ENCODE peak calls at places on chromosomes 5 and 9, in seven cellular contexts. One of them, this sample, is unnamed.

GRCh38 chr9:88577736-88578485 is 42.9 kb downstream of the NXNL2 start:
- ATAC-seq in left ventricle myocardium superior: peak
- ATAC-seq in sciatic nerve: no peak
- ATAC-seq in stimulated activated naive CD8-positive, alpha-beta T cell treated with anti-CD3 and anti-CD28 coated beads, Interleukin-15, amount 100 ng/mL, for 72 hours: no peak
- ATAC-seq in naive thymus-derived CD8-positive, alpha-beta T cell: no peak
- ATAC-seq in right cardiac atrium: no peak
- ATAC-seq in left lung: no peak
- ATAC-seq in this sample: no peak

GRCh38 chr5:127686424-127686823 is 16.8 kb upstream of the CCDC192 start:
- ATAC-seq in naive thymus-derived CD8-positive, alpha-beta T cell: no peak
- ATAC-seq in left ventricle myocardium superior: peak
- ATAC-seq in sciatic nerve: peak
- ATAC-seq in stimulated activated naive CD8-positive, alpha-beta T cell treated with anti-CD3 and anti-CD28 coated beads, Interleukin-15, amount 100 ng/mL, for 72 hours: no peak
- ATAC-seq in left lung: no peak
- ATAC-seq in right cardiac atrium: no peak
- ATAC-seq in this sample: no peak

GRCh38 chr5:155103164-155103563 is 89.6 kb downstream of the KIF4B start:
- ATAC-seq in right cardiac atrium: no peak
- ATAC-seq in sciatic nerve: no peak
- ATAC-seq in left lung: no peak
- ATAC-seq in stimulated activated naive CD8-positive, alpha-beta T cell treated with anti-CD3 and anti-CD28 coated beads, Interleukin-15, amount 100 ng/mL, for 72 hours: no peak
- ATAC-seq in left ventricle myocardium superior: no peak
- ATAC-seq in naive thymus-derived CD8-positive, alpha-beta T cell: no peak
- ATAC-seq in this sample: no peak

GRCh38 chr5:161064800-161065199 is 212.8 kb upstream of the ATP10B start:
- ATAC-seq in sciatic nerve: no peak
- ATAC-seq in right cardiac atrium: no peak
- ATAC-seq in naive thymus-derived CD8-positive, alpha-beta T cell: no peak
- ATAC-seq in left ventricle myocardium superior: no peak
- ATAC-seq in left lung: no peak
- ATAC-seq in stimulated activated naive CD8-positive, alpha-beta T cell treated with anti-CD3 and anti-CD28 coated beads, Interleukin-15, amount 100 ng/mL, for 72 hours: no peak
- ATAC-seq in this sample: no peak

GRCh38 chr5:171961117-171961516 is 45.3 kb downstream of the FBXW11 start:
- ATAC-seq in left lung: peak
- ATAC-seq in left ventricle myocardium superior: peak
- ATAC-seq in right cardiac atrium: peak
- ATAC-seq in sciatic nerve: peak
- ATAC-seq in stimulated activated naive CD8-positive, alpha-beta T cell treated with anti-CD3 and anti-CD28 coated beads, Interleukin-15, amount 100 ng/mL, for 72 hours: peak
- ATAC-seq in naive thymus-derived CD8-positive, alpha-beta T cell: no peak
- ATAC-seq in this sample: peak

GRCh38 chr5:107567901-107568671 is 102.7 kb downstream of the EFNA5 start:
- ATAC-seq in sciatic nerve: no peak
- ATAC-seq in stimulated activated naive CD8-positive, alpha-beta T cell treated with anti-CD3 and anti-CD28 coated beads, Interleukin-15, amount 100 ng/mL, for 72 hours: no peak
- ATAC-seq in right cardiac atrium: no peak
- ATAC-seq in left ventricle myocardium superior: no peak
- ATAC-seq in left lung: no peak
- ATAC-seq in naive thymus-derived CD8-positive, alpha-beta T cell: no peak
- ATAC-seq in this sample: no peak

GRCh38 chr5:154520861-154521453 is 42.9 kb upstream of the HAND1 start:
- ATAC-seq in sciatic nerve: no peak
- ATAC-seq in stimulated activated naive CD8-positive, alpha-beta T cell treated with anti-CD3 and anti-CD28 coated beads, Interleukin-15, amount 100 ng/mL, for 72 hours: no peak
- ATAC-seq in left ventricle myocardium superior: no peak
- ATAC-seq in naive thymus-derived CD8-positive, alpha-beta T cell: no peak
- ATAC-seq in right cardiac atrium: no peak
- ATAC-seq in left lung: peak
- ATAC-seq in this sample: no peak

GRCh38 chr9:124457887-124458431 is 7.7 kb downstream of the ADGRD2 start:
- ATAC-seq in sciatic nerve: no peak
- ATAC-seq in left ventricle myocardium superior: no peak
- ATAC-seq in right cardiac atrium: no peak
- ATAC-seq in stimulated activated naive CD8-positive, alpha-beta T cell treated with anti-CD3 and anti-CD28 coated beads, Interleukin-15, amount 100 ng/mL, for 72 hours: no peak
- ATAC-seq in left lung: no peak
- ATAC-seq in naive thymus-derived CD8-positive, alpha-beta T cell: no peak
- ATAC-seq in this sample: no peak

GRCh38 chr5:62314431-62314830 is 8.4 kb downstream of the KIF2A start:
- ATAC-seq in right cardiac atrium: no peak
- ATAC-seq in stimulated activated naive CD8-positive, alpha-beta T cell treated with anti-CD3 and anti-CD28 coated beads, Interleukin-15, amount 100 ng/mL, for 72 hours: no peak
- ATAC-seq in sciatic nerve: no peak
- ATAC-seq in naive thymus-derived CD8-positive, alpha-beta T cell: peak
- ATAC-seq in left lung: no peak
- ATAC-seq in left ventricle myocardium superior: no peak
- ATAC-seq in this sample: no peak

GRCh38 chr9:115088856-115089255 is 29.1 kb downstream of the TNC start:
- ATAC-seq in sciatic nerve: no peak
- ATAC-seq in left lung: no peak
- ATAC-seq in left ventricle myocardium superior: no peak
- ATAC-seq in naive thymus-derived CD8-positive, alpha-beta T cell: no peak
- ATAC-seq in right cardiac atrium: no peak
- ATAC-seq in stimulated activated naive CD8-positive, alpha-beta T cell treated with anti-CD3 and anti-CD28 coated beads, Interleukin-15, amount 100 ng/mL, for 72 hours: no peak
- ATAC-seq in this sample: no peak

GRCh38 chr9:81150016-81150625 is 539.2 kb downstream of the TLE1 start:
- ATAC-seq in stimulated activated naive CD8-positive, alpha-beta T cell treated with anti-CD3 and anti-CD28 coated beads, Interleukin-15, amount 100 ng/mL, for 72 hours: no peak
- ATAC-seq in right cardiac atrium: no peak
- ATAC-seq in left ventricle myocardium superior: no peak
- ATAC-seq in naive thymus-derived CD8-positive, alpha-beta T cell: no peak
- ATAC-seq in left lung: no peak
- ATAC-seq in sciatic nerve: no peak
- ATAC-seq in this sample: no peak

GRCh38 chr5:56569576-56569975 is 245.8 kb upstream of the MAP3K1 start:
- ATAC-seq in left lung: peak
- ATAC-seq in sciatic nerve: peak
- ATAC-seq in naive thymus-derived CD8-positive, alpha-beta T cell: no peak
- ATAC-seq in stimulated activated naive CD8-positive, alpha-beta T cell treated with anti-CD3 and anti-CD28 coated beads, Interleukin-15, amount 100 ng/mL, for 72 hours: no peak
- ATAC-seq in left ventricle myocardium superior: peak
- ATAC-seq in right cardiac atrium: peak
- ATAC-seq in this sample: peak

GRCh38 chr5:137320056-137321045 is 178.8 kb downstream of the SPOCK1 start:
- ATAC-seq in right cardiac atrium: no peak
- ATAC-seq in left lung: peak
- ATAC-seq in naive thymus-derived CD8-positive, alpha-beta T cell: no peak
- ATAC-seq in stimulated activated naive CD8-positive, alpha-beta T cell treated with anti-CD3 and anti-CD28 coated beads, Interleukin-15, amount 100 ng/mL, for 72 hours: no peak
- ATAC-seq in left ventricle myocardium superior: peak
- ATAC-seq in sciatic nerve: no peak
- ATAC-seq in this sample: no peak

GRCh38 chr5:119318256-119318914 is 37.4 kb upstream of the TNFAIP8 start:
- ATAC-seq in stimulated activated naive CD8-positive, alpha-beta T cell treated with anti-CD3 and anti-CD28 coated beads, Interleukin-15, amount 100 ng/mL, for 72 hours: peak
- ATAC-seq in left lung: no peak
- ATAC-seq in naive thymus-derived CD8-positive, alpha-beta T cell: peak
- ATAC-seq in left ventricle myocardium superior: no peak
- ATAC-seq in sciatic nerve: no peak
- ATAC-seq in right cardiac atrium: no peak
- ATAC-seq in this sample: no peak

GRCh38 chr5:172696171-172696849 is 55.2 kb downstream of the NEURL1B start:
- ATAC-seq in naive thymus-derived CD8-positive, alpha-beta T cell: no peak
- ATAC-seq in left lung: no peak
- ATAC-seq in sciatic nerve: peak
- ATAC-seq in stimulated activated naive CD8-positive, alpha-beta T cell treated with anti-CD3 and anti-CD28 coated beads, Interleukin-15, amount 100 ng/mL, for 72 hours: no peak
- ATAC-seq in right cardiac atrium: peak
- ATAC-seq in left ventricle myocardium superior: peak
- ATAC-seq in this sample: peak

GRCh38 chr5:63049935-63050334 is 471.3 kb downstream of the LRRC70 start:
- ATAC-seq in sciatic nerve: no peak
- ATAC-seq in right cardiac atrium: no peak
- ATAC-seq in naive thymus-derived CD8-positive, alpha-beta T cell: no peak
- ATAC-seq in stimulated activated naive CD8-positive, alpha-beta T cell treated with anti-CD3 and anti-CD28 coated beads, Interleukin-15, amount 100 ng/mL, for 72 hours: no peak
- ATAC-seq in left lung: no peak
- ATAC-seq in left ventricle myocardium superior: no peak
- ATAC-seq in this sample: no peak

GRCh38 chr5:132238169-132238744 is 10.6 kb upstream of the P4HA2 start:
- ATAC-seq in sciatic nerve: peak
- ATAC-seq in left lung: peak
- ATAC-seq in left ventricle myocardium superior: peak
- ATAC-seq in right cardiac atrium: peak
- ATAC-seq in stimulated activated naive CD8-positive, alpha-beta T cell treated with anti-CD3 and anti-CD28 coated beads, Interleukin-15, amount 100 ng/mL, for 72 hours: peak
- ATAC-seq in naive thymus-derived CD8-positive, alpha-beta T cell: peak
- ATAC-seq in this sample: peak

GRCh38 chr9:124000161-124000783 is 11.3 kb upstream of the LHX2 start:
- ATAC-seq in sciatic nerve: no peak
- ATAC-seq in stimulated activated naive CD8-positive, alpha-beta T cell treated with anti-CD3 and anti-CD28 coated beads, Interleukin-15, amount 100 ng/mL, for 72 hours: peak
- ATAC-seq in right cardiac atrium: no peak
- ATAC-seq in left lung: no peak
- ATAC-seq in left ventricle myocardium superior: no peak
- ATAC-seq in naive thymus-derived CD8-positive, alpha-beta T cell: no peak
- ATAC-seq in this sample: no peak

GRCh38 chr5:58925627-58926545 is 343.0 kb downstream of the RAB3C start:
- ATAC-seq in right cardiac atrium: no peak
- ATAC-seq in stimulated activated naive CD8-positive, alpha-beta T cell treated with anti-CD3 and anti-CD28 coated beads, Interleukin-15, amount 100 ng/mL, for 72 hours: peak
- ATAC-seq in left lung: peak
- ATAC-seq in sciatic nerve: peak
- ATAC-seq in naive thymus-derived CD8-positive, alpha-beta T cell: no peak
- ATAC-seq in left ventricle myocardium superior: no peak
- ATAC-seq in this sample: no peak

GRCh38 chr5:88674262-88675158 is 208.5 kb downstream of the MEF2C start:
- ATAC-seq in right cardiac atrium: peak
- ATAC-seq in naive thymus-derived CD8-positive, alpha-beta T cell: peak
- ATAC-seq in left ventricle myocardium superior: peak
- ATAC-seq in left lung: peak
- ATAC-seq in sciatic nerve: peak
- ATAC-seq in stimulated activated naive CD8-positive, alpha-beta T cell treated with anti-CD3 and anti-CD28 coated beads, Interleukin-15, amount 100 ng/mL, for 72 hours: peak
- ATAC-seq in this sample: peak

GRCh38 chr9:76023715-76024195 is 133.3 kb downstream of the PCSK5 start:
- ATAC-seq in left ventricle myocardium superior: no peak
- ATAC-seq in naive thymus-derived CD8-positive, alpha-beta T cell: peak
- ATAC-seq in right cardiac atrium: no peak
- ATAC-seq in stimulated activated naive CD8-positive, alpha-beta T cell treated with anti-CD3 and anti-CD28 coated beads, Interleukin-15, amount 100 ng/mL, for 72 hours: peak
- ATAC-seq in left lung: no peak
- ATAC-seq in sciatic nerve: peak
- ATAC-seq in this sample: no peak

GRCh38 chr9:124709291-124709690 is 61.8 kb downstream of the NR6A1 start:
- ATAC-seq in stimulated activated naive CD8-positive, alpha-beta T cell treated with anti-CD3 and anti-CD28 coated beads, Interleukin-15, amount 100 ng/mL, for 72 hours: no peak
- ATAC-seq in right cardiac atrium: no peak
- ATAC-seq in naive thymus-derived CD8-positive, alpha-beta T cell: no peak
- ATAC-seq in left lung: no peak
- ATAC-seq in sciatic nerve: no peak
- ATAC-seq in left ventricle myocardium superior: no peak
- ATAC-seq in this sample: no peak

GRCh38 chr5:174139623-174140022 is 94.1 kb downstream of the NSG2 start:
- ATAC-seq in left ventricle myocardium superior: no peak
- ATAC-seq in stimulated activated naive CD8-positive, alpha-beta T cell treated with anti-CD3 and anti-CD28 coated beads, Interleukin-15, amount 100 ng/mL, for 72 hours: no peak
- ATAC-seq in right cardiac atrium: no peak
- ATAC-seq in naive thymus-derived CD8-positive, alpha-beta T cell: no peak
- ATAC-seq in left lung: no peak
- ATAC-seq in sciatic nerve: no peak
- ATAC-seq in this sample: no peak

GRCh38 chr5:124923131-124923530 is 176.7 kb upstream of the ZNF608 start:
- ATAC-seq in sciatic nerve: peak
- ATAC-seq in naive thymus-derived CD8-positive, alpha-beta T cell: no peak
- ATAC-seq in left ventricle myocardium superior: peak
- ATAC-seq in right cardiac atrium: no peak
- ATAC-seq in left lung: peak
- ATAC-seq in stimulated activated naive CD8-positive, alpha-beta T cell treated with anti-CD3 and anti-CD28 coated beads, Interleukin-15, amount 100 ng/mL, for 72 hours: no peak
- ATAC-seq in this sample: peak

GRCh38 chr5:135478938-135479337 is 26.8 kb upstream of the TIFAB start:
- ATAC-seq in left ventricle myocardium superior: no peak
- ATAC-seq in stimulated activated naive CD8-positive, alpha-beta T cell treated with anti-CD3 and anti-CD28 coated beads, Interleukin-15, amount 100 ng/mL, for 72 hours: no peak
- ATAC-seq in left lung: no peak
- ATAC-seq in right cardiac atrium: no peak
- ATAC-seq in naive thymus-derived CD8-positive, alpha-beta T cell: no peak
- ATAC-seq in sciatic nerve: no peak
- ATAC-seq in this sample: no peak

GRCh38 chr9:126885089-126885753 is 24.8 kb downstream of the ZBTB34 start:
- ATAC-seq in right cardiac atrium: peak
- ATAC-seq in left lung: peak
- ATAC-seq in stimulated activated naive CD8-positive, alpha-beta T cell treated with anti-CD3 and anti-CD28 coated beads, Interleukin-15, amount 100 ng/mL, for 72 hours: no peak
- ATAC-seq in sciatic nerve: peak
- ATAC-seq in left ventricle myocardium superior: peak
- ATAC-seq in naive thymus-derived CD8-positive, alpha-beta T cell: no peak
- ATAC-seq in this sample: no peak

GRCh38 chr9:72925126-72925810 is 27.6 kb downstream of the ALDH1A1 start:
- ATAC-seq in left lung: peak
- ATAC-seq in sciatic nerve: peak
- ATAC-seq in naive thymus-derived CD8-positive, alpha-beta T cell: no peak
- ATAC-seq in stimulated activated naive CD8-positive, alpha-beta T cell treated with anti-CD3 and anti-CD28 coated beads, Interleukin-15, amount 100 ng/mL, for 72 hours: no peak
- ATAC-seq in right cardiac atrium: peak
- ATAC-seq in left ventricle myocardium superior: peak
- ATAC-seq in this sample: no peak

GRCh38 chr9:94718936-94719335 is 7.6 kb upstream of the AOPEP start:
- ATAC-seq in left lung: no peak
- ATAC-seq in naive thymus-derived CD8-positive, alpha-beta T cell: no peak
- ATAC-seq in right cardiac atrium: no peak
- ATAC-seq in sciatic nerve: no peak
- ATAC-seq in left ventricle myocardium superior: no peak
- ATAC-seq in stimulated activated naive CD8-positive, alpha-beta T cell treated with anti-CD3 and anti-CD28 coated beads, Interleukin-15, amount 100 ng/mL, for 72 hours: no peak
- ATAC-seq in this sample: no peak

GRCh38 chr5:43190755-43191603 is 1.0 kb upstream of the NIM1K start:
- ATAC-seq in right cardiac atrium: no peak
- ATAC-seq in naive thymus-derived CD8-positive, alpha-beta T cell: no peak
- ATAC-seq in stimulated activated naive CD8-positive, alpha-beta T cell treated with anti-CD3 and anti-CD28 coated beads, Interleukin-15, amount 100 ng/mL, for 72 hours: no peak
- ATAC-seq in left lung: no peak
- ATAC-seq in left ventricle myocardium superior: no peak
- ATAC-seq in sciatic nerve: no peak
- ATAC-seq in this sample: no peak

GRCh38 chr5:151534345-151534744 is 56.8 kb downstream of the FAT2 start:
- ATAC-seq in left ventricle myocardium superior: no peak
- ATAC-seq in sciatic nerve: no peak
- ATAC-seq in left lung: no peak
- ATAC-seq in naive thymus-derived CD8-positive, alpha-beta T cell: no peak
- ATAC-seq in right cardiac atrium: no peak
- ATAC-seq in stimulated activated naive CD8-positive, alpha-beta T cell treated with anti-CD3 and anti-CD28 coated beads, Interleukin-15, amount 100 ng/mL, for 72 hours: no peak
- ATAC-seq in this sample: no peak